ENCODE peak calls at places on chromosome 7, in nine cellular contexts. I is tibial artery, D is HCT116, R is IMR-90, N is type B pancreatic cell, A is fibroblast of lung, B is HFF-Myc, J is left lung, P is neural progenitor cell. H is an unnamed sample.

GRCh38 chr7:32154797-32155196 is 84.6 kb upstream of the PDE1C start:
- DNase-seq in I (peak; percentile 47), D (no peak), R (peak; percentile 36), N (no peak), A (peak; percentile 31), B (no peak), J (no peak), P (no peak), H (no peak)

GRCh38 chr7:37916017-37916672 is 472 bp downstream of the SFRP4 start:
- DNase-seq in I (peak; percentile 43), D (no peak), R (no peak), N (no peak), A (peak; percentile 2), B (no peak), J (peak; percentile 78), P (peak; percentile 33), H (no peak)

GRCh38 chr7:64618785-64619456 is 47.0 kb upstream of the ZNF107 start:
- DNase-seq in I (no peak), D (peak; percentile 59), R (peak; percentile 60), N (no peak), A (peak; percentile 66), B (peak; percentile 19), J (no peak), P (peak; percentile 44), H (no peak)

GRCh38 chr7:84553711-84554110 is 359.1 kb upstream of the SEMA3A start:
- DNase-seq in I (no peak), D (no peak), R (no peak), N (no peak), A (no peak), B (no peak), J (no peak), P (no peak), H (no peak)

GRCh38 chr7:51079494-51079893 is 237.1 kb downstream of the COBL start:
- DNase-seq in I (no peak), D (no peak), R (no peak), N (no peak), A (no peak), B (no peak), J (no peak), P (no peak), H (peak; percentile 70)

GRCh38 chr7:93092757-93093370 is 24.9 kb downstream of the SAMD9 start:
- DNase-seq in I (no peak), D (peak; percentile 21), R (peak; percentile 71), N (no peak), A (peak; percentile 68), B (peak; percentile 10), J (no peak), P (peak; percentile 53), H (no peak)

GRCh38 chr7:119033641-119034040 is 809.1 kb downstream of the ANKRD7 start:
- DNase-seq in I (no peak), D (no peak), R (no peak), N (no peak), A (no peak), B (no peak), J (no peak), P (no peak), H (no peak)

GRCh38 chr7:137242616-137243015 is 100.9 kb downstream of the PTN start:
- DNase-seq in I (no peak), D (no peak), R (no peak), N (no peak), A (no peak), B (no peak), J (no peak), P (no peak), H (no peak)

GRCh38 chr7:144812379-144813283 is 23.2 kb downstream of the TPK1 start:
- DNase-seq in I (no peak), D (no peak), R (no peak), N (no peak), A (no peak), B (no peak), J (no peak), P (no peak), H (no peak)

GRCh38 chr7:1095621-1096155 is 7.8 kb downstream of the GPER1 start:
- DNase-seq in I (peak; percentile 41), D (no peak), R (no peak), N (no peak), A (no peak), B (no peak), J (no peak), P (no peak), H (no peak)

GRCh38 chr7:105487559-105488218 is 34.4 kb downstream of the PUS7 start:
- DNase-seq in I (peak; percentile 23), D (no peak), R (peak; percentile 94), N (no peak), A (peak; percentile 85), B (peak; percentile 54), J (no peak), P (peak; percentile 9), H (no peak)

GRCh38 chr7:81715984-81716588 is 53.8 kb downstream of the HGF start:
- DNase-seq in I (no peak), D (peak; percentile 60), R (peak; percentile 53), N (no peak), A (peak; percentile 60), B (no peak), J (no peak), P (peak; percentile 26), H (no peak)
- TF ChIP-seq CTCF in I (peak; percentile 52), D (peak; percentile 80), R (peak; percentile 48), N (peak; percentile 49), A (peak; percentile 37), B (peak; percentile 40), J (no peak), P (peak; percentile 44), H (peak; percentile 74)

DNA sequence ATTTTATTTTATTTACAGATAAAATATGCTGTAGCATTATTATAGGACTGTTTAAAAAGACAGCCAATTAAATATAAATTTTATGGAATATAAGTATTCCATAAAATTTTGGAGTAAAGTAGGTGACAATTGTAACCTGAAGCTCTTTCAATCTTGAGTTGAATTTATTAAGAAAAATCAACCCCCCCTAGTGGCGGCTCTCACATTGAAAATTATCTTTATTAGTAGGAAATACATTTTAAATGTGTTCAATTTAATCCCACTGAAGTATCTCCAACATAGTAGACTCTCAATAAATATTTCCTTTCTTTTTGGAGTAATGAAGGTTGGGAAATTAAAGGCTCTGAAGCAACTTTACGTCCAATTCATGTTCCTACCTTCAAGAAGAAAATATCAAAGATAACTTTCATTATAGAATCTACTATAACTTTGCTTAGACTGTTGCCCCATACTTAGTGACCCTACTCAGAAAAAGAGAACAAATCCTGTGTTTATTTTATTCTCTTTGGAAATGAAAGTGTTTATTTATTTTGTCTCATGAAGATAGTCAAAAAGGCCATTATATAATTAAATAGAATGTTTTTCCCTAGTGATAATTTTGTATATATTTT is 3.1 kb downstream of the AHR start:
- DNase-seq in I (peak; percentile 57), D (no peak), R (peak; percentile 43), N (no peak), A (peak; percentile 72), B (no peak), J (no peak), P (peak; percentile 43), H (no peak)
- TF ChIP-seq CTCF in I (peak; percentile 53), D (peak; percentile 37), R (peak; percentile 52), N (peak; percentile 85), A (peak; percentile 55), B (peak; percentile 39), J (peak; percentile 64), P (peak; percentile 72), H (peak; percentile 69)

GRCh38 chr7:86913709-86914108 is 145.7 kb downstream of the ELAPOR2 start:
- DNase-seq in I (no peak), D (no peak), R (peak; percentile 3), N (no peak), A (no peak), B (peak; percentile 69), J (no peak), P (no peak), H (no peak)

GRCh38 chr7:86908948-86909347 is 150.5 kb downstream of the ELAPOR2 start:
- DNase-seq in I (no peak), D (no peak), R (no peak), N (no peak), A (peak; percentile 4), B (no peak), J (no peak), P (peak; percentile 14), H (no peak)

GRCh38 chr7:86916277-86916825 is 143.1 kb downstream of the ELAPOR2 start:
- DNase-seq in I (no peak), D (no peak), R (no peak), N (no peak), A (no peak), B (no peak), J (no peak), P (no peak), H (no peak)

GRCh38 chr7:86914468-86915054 is 144.9 kb downstream of the ELAPOR2 start:
- DNase-seq in I (no peak), D (no peak), R (peak; percentile 7), N (no peak), A (peak; percentile 37), B (no peak), J (no peak), P (peak; percentile 26), H (no peak)

DNA sequence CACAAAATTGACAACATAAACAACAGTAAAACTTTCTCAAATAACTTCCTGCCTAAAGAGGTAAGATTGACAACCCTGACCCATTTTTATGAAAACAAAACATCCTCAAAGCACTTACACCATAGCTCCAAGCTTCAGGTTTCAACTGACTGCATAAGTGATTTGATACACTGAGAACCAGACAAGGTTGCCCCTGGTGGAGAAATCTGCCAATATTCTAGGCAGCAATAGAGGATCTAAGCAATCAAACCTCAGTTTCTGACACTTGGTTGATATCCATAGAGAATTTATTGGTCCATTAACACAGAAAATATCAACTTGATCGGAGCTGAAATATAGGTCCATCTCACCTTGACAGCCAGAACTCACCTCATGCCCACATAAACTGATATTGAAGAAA is 147.8 kb downstream of the ELAPOR2 start:
- DNase-seq in I (no peak), D (no peak), R (no peak), N (no peak), A (no peak), B (no peak), J (no peak), P (peak; percentile 10), H (no peak)
- TF ChIP-seq CTCF in I (no peak), D (no peak), R (no peak), N (peak; percentile 51), A (no peak), B (peak; percentile 13), J (no peak), P (peak; percentile 36), H (peak; percentile 24)

GRCh38 chr7:130752424-130752823 is 18.4 kb upstream of the KLF14 start:
- DNase-seq in I (no peak), D (no peak), R (no peak), N (no peak), A (no peak), B (no peak), J (no peak), P (no peak), H (no peak)

GRCh38 chr7:130748531-130749389 is 14.8 kb upstream of the KLF14 start:
- DNase-seq in I (no peak), D (no peak), R (no peak), N (no peak), A (no peak), B (no peak), J (no peak), P (no peak), H (no peak)

GRCh38 chr7:130756316-130756715 is 22.3 kb upstream of the KLF14 start:
- DNase-seq in I (no peak), D (no peak), R (no peak), N (no peak), A (no peak), B (no peak), J (no peak), P (no peak), H (no peak)

DNA sequence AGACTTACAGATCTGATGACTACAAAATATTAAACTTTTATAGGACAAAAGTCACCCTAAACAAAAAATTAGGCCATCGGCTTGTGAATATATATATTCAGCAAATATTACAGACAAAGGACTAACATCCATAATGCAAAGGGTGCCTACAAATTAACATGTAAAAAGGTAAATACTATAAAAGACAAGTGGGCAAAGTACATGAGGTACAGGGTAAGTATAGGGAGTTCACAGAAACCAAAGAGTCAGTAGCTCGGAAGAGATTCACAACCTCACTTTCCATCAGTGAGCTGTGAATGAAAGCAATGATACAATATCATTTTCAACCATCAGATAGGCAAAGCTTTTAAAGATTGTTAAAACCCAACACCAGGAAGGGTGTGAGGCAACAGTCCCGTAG is 16.8 kb upstream of the KLF14 start:
- DNase-seq in I (no peak), D (no peak), R (no peak), N (no peak), A (no peak), B (no peak), J (no peak), P (no peak), H (no peak)
- TF ChIP-seq CTCF in I (no peak), D (no peak), R (no peak), N (no peak), A (no peak), B (no peak), J (no peak), P (no peak), H (no peak)

H was measured in osteocyte.